ENCODE peak calls at places on chromosomes 16 and 17, in nine cellular contexts. U, T, B, K, R, O, Q, L and H are unnamed samples.

GRCh38 chr17:27907976-27908558 is 14.9 kb upstream of the LYRM9 start:
- DNase-seq in U (no peak), T (no peak), B (no peak), K (no peak), R (no peak), O (no peak), Q (no peak), L (no peak), H (no peak)

GRCh38 chr17:54180919-54181318 is 358.2 kb downstream of the KIF2B start:
- DNase-seq in U (no peak), T (no peak), B (no peak), K (no peak), R (no peak), O (no peak), Q (no peak), L (no peak), H (no peak)

GRCh38 chr16:15833551-15833950 is 23.3 kb downstream of the MYH11 start:
- DNase-seq in U (no peak), T (no peak), B (no peak), K (no peak), R (no peak), O (no peak), Q (no peak), L (no peak), H (no peak)

GRCh38 chr17:58156839-58157803 is 8.9 kb downstream of the OR4D1 start:
- DNase-seq in U (peak; percentile 43), T (peak; percentile 8), B (no peak), K (no peak), R (no peak), O (peak; percentile 37), Q (no peak), L (peak; percentile 37), H (no peak)

GRCh38 chr16:8476824-8477223 is 113.5 kb downstream of the TMEM114 start:
- DNase-seq in U (no peak), T (no peak), B (no peak), K (no peak), R (no peak), O (no peak), Q (no peak), L (no peak), H (no peak)

GRCh38 chr17:80101160-80101945 is at the start of gene GAA:
- DNase-seq in U (peak; percentile 95), T (peak; percentile 84), B (peak; percentile 87), K (peak; percentile 93), R (peak; percentile 94), O (peak; percentile 91), Q (peak; percentile 65), L (peak; percentile 87), H (peak; percentile 70)

GRCh38 chr16:79150128-79150527 is 450.4 kb downstream of the MAF start:
- DNase-seq in U (no peak), T (no peak), B (no peak), K (no peak), R (no peak), O (no peak), Q (no peak), L (no peak), H (no peak)

GRCh38 chr17:5225668-5226457 is 8.8 kb downstream of the SCIMP start:
- DNase-seq in U (no peak), T (no peak), B (no peak), K (no peak), R (no peak), O (no peak), Q (no peak), L (no peak), H (no peak)

GRCh38 chr16:49652441-49653175 is 203.3 kb downstream of the ZNF423 start:
- DNase-seq in U (no peak), T (no peak), B (no peak), K (no peak), R (no peak), O (peak; percentile 56), Q (no peak), L (no peak), H (no peak)

GRCh38 chr17:48123111-48123510 is 15.5 kb downstream of the SNX11 start:
- DNase-seq in U (no peak), T (no peak), B (no peak), K (no peak), R (no peak), O (no peak), Q (peak; percentile 54), L (no peak), H (no peak)

GRCh38 chr16:49748322-49748721 is 107.6 kb downstream of the ZNF423 start:
- DNase-seq in U (no peak), T (peak; percentile 69), B (no peak), K (no peak), R (no peak), O (no peak), Q (no peak), L (no peak), H (no peak)

GRCh38 chr16:30113031-30113710 is at the start of gene GDPD3:
- DNase-seq in U (no peak), T (peak; percentile 55), B (peak; percentile 76), K (peak; percentile 81), R (no peak), O (peak; percentile 52), Q (no peak), L (peak; percentile 57), H (no peak)

GRCh38 chr16:87391324-87391949 is 699 bp upstream of the MAP1LC3B start:
- DNase-seq in U (peak; percentile 33), T (peak; percentile 77), B (peak; percentile 58), K (peak; percentile 76), R (peak; percentile 58), O (peak; percentile 75), Q (no peak), L (peak; percentile 81), H (peak; percentile 61)

GRCh38 chr16:47197536-47198179 is 53.9 kb upstream of the NETO2 start:
- DNase-seq in U (no peak), T (peak; percentile 11), B (no peak), K (no peak), R (no peak), O (peak; percentile 66), Q (no peak), L (no peak), H (no peak)

DNA sequence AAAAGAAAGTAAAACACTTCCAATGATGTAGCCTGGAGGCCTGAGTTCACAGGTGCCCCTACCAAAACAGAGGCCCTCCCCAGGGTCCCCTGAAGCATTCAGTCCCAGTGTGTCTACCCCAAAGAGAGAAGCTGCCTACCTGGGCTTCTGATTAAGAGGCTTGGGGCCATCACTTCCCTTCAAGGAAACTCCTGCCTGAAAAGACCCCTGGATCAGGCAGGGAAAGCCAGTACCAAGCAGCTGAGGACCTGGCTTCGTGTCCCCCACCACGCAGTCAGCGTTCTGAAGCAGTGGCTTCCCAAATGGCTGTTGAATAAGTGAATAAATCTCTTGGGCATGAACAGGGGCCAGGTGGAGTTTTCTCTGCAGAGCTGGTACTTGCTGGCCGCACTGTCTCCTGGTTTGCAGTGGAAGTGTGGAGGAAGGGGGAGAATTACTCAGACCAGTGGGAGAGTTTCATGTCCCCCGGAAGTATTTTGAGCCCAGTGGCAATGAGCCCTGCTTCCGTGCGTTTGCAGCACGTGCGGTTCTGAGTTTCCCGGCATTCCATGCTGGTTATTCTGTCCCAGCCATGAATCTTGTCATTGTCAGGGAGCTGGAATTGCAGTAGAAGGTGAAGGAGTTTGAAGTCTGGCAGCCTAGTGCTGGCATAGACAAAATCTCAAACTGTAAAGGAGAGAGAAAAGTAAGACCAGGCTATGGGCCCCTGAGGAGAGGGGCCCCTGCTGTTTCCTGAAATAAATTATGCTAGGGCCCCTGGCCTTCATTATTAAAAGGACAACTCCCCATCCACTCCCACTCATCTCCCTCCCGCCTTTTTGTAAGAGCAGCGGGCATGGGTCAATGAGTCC is 27.0 kb downstream of the RMI2 start:
- DNase-seq in U (no peak), T (no peak), B (no peak), K (no peak), R (no peak), O (no peak), Q (no peak), L (peak; percentile 13), H (no peak)
- TF ChIP-seq CTCF in U (peak; percentile 13), T (no peak), B (no peak), K (no peak), R (no peak), O (no peak), Q (no peak), L (peak; percentile 2), H (no peak)

DNA sequence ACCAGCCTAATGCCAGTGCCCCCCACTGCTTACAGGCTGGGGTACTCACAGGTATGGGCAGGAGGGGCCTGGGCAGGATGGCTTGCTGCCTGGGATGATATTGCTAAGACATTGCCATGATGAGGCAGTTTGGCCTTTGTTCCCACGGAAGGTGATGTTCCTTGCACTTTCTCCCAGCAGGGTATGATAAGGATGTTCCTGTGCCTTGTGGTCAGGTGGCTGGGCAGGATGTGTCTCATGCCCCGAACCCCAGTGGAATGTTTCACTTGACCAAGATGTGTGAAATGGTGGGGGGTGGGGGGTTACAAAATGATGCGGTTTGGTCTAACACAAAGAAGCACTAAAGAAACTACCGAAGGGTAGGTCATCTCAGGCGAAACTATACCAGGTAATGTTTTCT is 337.8 kb upstream of the ZFHX3 start:
- DNase-seq in U (no peak), T (no peak), B (no peak), K (no peak), R (no peak), O (no peak), Q (no peak), L (no peak), H (no peak)
- TF ChIP-seq CTCF in U (no peak), T (no peak), B (no peak), K (no peak), R (no peak), O (no peak), Q (no peak), L (no peak), H (no peak)

GRCh38 chr17:59607817-59608403 is 11.8 kb upstream of the CLTC start:
- DNase-seq in U (peak; percentile 18), T (no peak), B (no peak), K (peak; percentile 57), R (no peak), O (no peak), Q (no peak), L (no peak), H (no peak)
- TF ChIP-seq CTCF in U (peak; percentile 65), T (no peak), B (no peak), K (peak; percentile 33), R (peak; percentile 46), O (no peak), Q (no peak), L (no peak), H (no peak)

GRCh38 chr17:67629963-67630320 is 87.8 kb upstream of the NOL11 start:
- DNase-seq in U (no peak), T (no peak), B (no peak), K (no peak), R (no peak), O (no peak), Q (no peak), L (no peak), H (no peak)

GRCh38 chr17:67625971-67626370 is 91.8 kb upstream of the NOL11 start:
- DNase-seq in U (no peak), T (no peak), B (no peak), K (no peak), R (no peak), O (no peak), Q (no peak), L (no peak), H (no peak)

GRCh38 chr17:67624886-67625656 is 92.7 kb upstream of the NOL11 start:
- DNase-seq in U (no peak), T (no peak), B (no peak), K (no peak), R (no peak), O (no peak), Q (no peak), L (no peak), H (no peak)

GRCh38 chr17:67623767-67624166 is 94.0 kb upstream of the NOL11 start:
- DNase-seq in U (no peak), T (no peak), B (no peak), K (no peak), R (no peak), O (no peak), Q (no peak), L (no peak), H (no peak)

GRCh38 chr17:67628580-67629013 is 89.1 kb upstream of the NOL11 start:
- DNase-seq in U (peak; percentile 24), T (peak; percentile 63), B (peak; percentile 51), K (no peak), R (no peak), O (peak; percentile 16), Q (no peak), L (peak; percentile 69), H (no peak)
- TF ChIP-seq CTCF in U (no peak), T (no peak), B (no peak), K (no peak), R (no peak), O (no peak), Q (no peak), L (no peak), H (no peak)